ENCODE peak calls at places on chromosomes 4 and X, in nine cellular contexts. One of them, this sample, is unnamed.

GRCh38 chr4:136412708-136413107 is 1119.6 kb downstream of the PCDH18 start:
- DNase-seq in lower leg skin: no peak
- DNase-seq in omental fat pad: no peak
- DNase-seq in stimulated activated CD4-positive, alpha-beta T cell treated with anti-CD3 and anti-CD28 coated beads, Interleukin-12 subunit alpha, Interleukin-12 subunit beta, amount 100 ng/mL, for 24 hours: no peak
- DNase-seq in body of pancreas: no peak
- DNase-seq in neural crest cell: no peak
- DNase-seq in astrocyte of the spinal cord: peak
- DNase-seq in cerebellum: no peak
- DNase-seq in occipital lobe: no peak
- DNase-seq in this sample: no peak

GRCh38 chr4:103018391-103019318 is 850 bp downstream of the SLC9B1 start:
- DNase-seq in astrocyte of the spinal cord: no peak
- DNase-seq in omental fat pad: no peak
- DNase-seq in cerebellum: peak
- DNase-seq in lower leg skin: no peak
- DNase-seq in stimulated activated CD4-positive, alpha-beta T cell treated with anti-CD3 and anti-CD28 coated beads, Interleukin-12 subunit alpha, Interleukin-12 subunit beta, amount 100 ng/mL, for 24 hours: no peak
- DNase-seq in occipital lobe: no peak
- DNase-seq in body of pancreas: peak
- DNase-seq in neural crest cell: no peak
- DNase-seq in this sample: no peak

GRCh38 chrX:103453655-103454054 is 65.6 kb downstream of the RAB40A start:
- DNase-seq in occipital lobe: no peak
- DNase-seq in cerebellum: no peak
- DNase-seq in body of pancreas: no peak
- DNase-seq in neural crest cell: no peak
- DNase-seq in omental fat pad: no peak
- DNase-seq in astrocyte of the spinal cord: peak
- DNase-seq in lower leg skin: no peak
- DNase-seq in stimulated activated CD4-positive, alpha-beta T cell treated with anti-CD3 and anti-CD28 coated beads, Interleukin-12 subunit alpha, Interleukin-12 subunit beta, amount 100 ng/mL, for 24 hours: no peak
- DNase-seq in this sample: no peak

GRCh38 chr4:176761872-176762271 is 30.9 kb downstream of the VEGFC start:
- DNase-seq in occipital lobe: no peak
- DNase-seq in lower leg skin: no peak
- DNase-seq in omental fat pad: no peak
- DNase-seq in neural crest cell: no peak
- DNase-seq in cerebellum: no peak
- DNase-seq in stimulated activated CD4-positive, alpha-beta T cell treated with anti-CD3 and anti-CD28 coated beads, Interleukin-12 subunit alpha, Interleukin-12 subunit beta, amount 100 ng/mL, for 24 hours: no peak
- DNase-seq in astrocyte of the spinal cord: no peak
- DNase-seq in body of pancreas: no peak
- DNase-seq in this sample: no peak

GRCh38 chrX:29699214-29699613 is 516.1 kb upstream of the MAGEB2 start:
- DNase-seq in astrocyte of the spinal cord: no peak
- DNase-seq in omental fat pad: no peak
- DNase-seq in stimulated activated CD4-positive, alpha-beta T cell treated with anti-CD3 and anti-CD28 coated beads, Interleukin-12 subunit alpha, Interleukin-12 subunit beta, amount 100 ng/mL, for 24 hours: no peak
- DNase-seq in neural crest cell: no peak
- DNase-seq in body of pancreas: no peak
- DNase-seq in lower leg skin: no peak
- DNase-seq in occipital lobe: no peak
- DNase-seq in cerebellum: no peak
- DNase-seq in this sample: no peak

GRCh38 chr4:54067163-54067562 is 2.8 kb upstream of the CHIC2 start:
- DNase-seq in occipital lobe: no peak
- DNase-seq in astrocyte of the spinal cord: peak
- DNase-seq in cerebellum: no peak
- DNase-seq in stimulated activated CD4-positive, alpha-beta T cell treated with anti-CD3 and anti-CD28 coated beads, Interleukin-12 subunit alpha, Interleukin-12 subunit beta, amount 100 ng/mL, for 24 hours: no peak
- DNase-seq in omental fat pad: no peak
- DNase-seq in body of pancreas: peak
- DNase-seq in neural crest cell: no peak
- DNase-seq in lower leg skin: peak
- DNase-seq in this sample: peak

GRCh38 chr4:23039813-23040212 is 347.1 kb downstream of the GBA3 start:
- DNase-seq in body of pancreas: no peak
- DNase-seq in stimulated activated CD4-positive, alpha-beta T cell treated with anti-CD3 and anti-CD28 coated beads, Interleukin-12 subunit alpha, Interleukin-12 subunit beta, amount 100 ng/mL, for 24 hours: no peak
- DNase-seq in astrocyte of the spinal cord: no peak
- DNase-seq in lower leg skin: no peak
- DNase-seq in neural crest cell: no peak
- DNase-seq in omental fat pad: no peak
- DNase-seq in occipital lobe: no peak
- DNase-seq in cerebellum: no peak
- DNase-seq in this sample: no peak

GRCh38 chr4:64581422-64581821 is 172.2 kb upstream of the TECRL start:
- DNase-seq in astrocyte of the spinal cord: peak
- DNase-seq in lower leg skin: no peak
- DNase-seq in cerebellum: no peak
- DNase-seq in occipital lobe: no peak
- DNase-seq in omental fat pad: no peak
- DNase-seq in body of pancreas: peak
- DNase-seq in neural crest cell: no peak
- DNase-seq in stimulated activated CD4-positive, alpha-beta T cell treated with anti-CD3 and anti-CD28 coated beads, Interleukin-12 subunit alpha, Interleukin-12 subunit beta, amount 100 ng/mL, for 24 hours: no peak
- DNase-seq in this sample: no peak

GRCh38 chrX:118536687-118537461 is 41.3 kb downstream of the DOCK11 start:
- DNase-seq in occipital lobe: no peak
- DNase-seq in body of pancreas: no peak
- DNase-seq in cerebellum: peak
- DNase-seq in neural crest cell: no peak
- DNase-seq in omental fat pad: no peak
- DNase-seq in stimulated activated CD4-positive, alpha-beta T cell treated with anti-CD3 and anti-CD28 coated beads, Interleukin-12 subunit alpha, Interleukin-12 subunit beta, amount 100 ng/mL, for 24 hours: no peak
- DNase-seq in lower leg skin: no peak
- DNase-seq in astrocyte of the spinal cord: peak
- DNase-seq in this sample: no peak

GRCh38 chrX:47217121-47217851 is 1.2 kb upstream of the CDK16 start:
- DNase-seq in omental fat pad: no peak
- DNase-seq in neural crest cell: peak
- DNase-seq in cerebellum: no peak
- DNase-seq in occipital lobe: no peak
- DNase-seq in astrocyte of the spinal cord: no peak
- DNase-seq in lower leg skin: peak
- DNase-seq in body of pancreas: peak
- DNase-seq in stimulated activated CD4-positive, alpha-beta T cell treated with anti-CD3 and anti-CD28 coated beads, Interleukin-12 subunit alpha, Interleukin-12 subunit beta, amount 100 ng/mL, for 24 hours: no peak
- DNase-seq in this sample: no peak

GRCh38 chr4:126354784-126355183 is 1040.0 kb downstream of the FAT4 start:
- DNase-seq in occipital lobe: no peak
- DNase-seq in cerebellum: no peak
- DNase-seq in lower leg skin: no peak
- DNase-seq in body of pancreas: no peak
- DNase-seq in omental fat pad: no peak
- DNase-seq in neural crest cell: no peak
- DNase-seq in astrocyte of the spinal cord: no peak
- DNase-seq in stimulated activated CD4-positive, alpha-beta T cell treated with anti-CD3 and anti-CD28 coated beads, Interleukin-12 subunit alpha, Interleukin-12 subunit beta, amount 100 ng/mL, for 24 hours: no peak
- DNase-seq in this sample: no peak

GRCh38 chr4:77636902-77637301 is 31.3 kb downstream of the CXCL13 start:
- DNase-seq in astrocyte of the spinal cord: peak
- DNase-seq in omental fat pad: no peak
- DNase-seq in occipital lobe: no peak
- DNase-seq in body of pancreas: peak
- DNase-seq in neural crest cell: no peak
- DNase-seq in cerebellum: no peak
- DNase-seq in stimulated activated CD4-positive, alpha-beta T cell treated with anti-CD3 and anti-CD28 coated beads, Interleukin-12 subunit alpha, Interleukin-12 subunit beta, amount 100 ng/mL, for 24 hours: no peak
- DNase-seq in lower leg skin: no peak
- DNase-seq in this sample: peak

GRCh38 chr4:147547314-147548056 is 66.6 kb downstream of the EDNRA start:
- DNase-seq in lower leg skin: no peak
- DNase-seq in body of pancreas: no peak
- DNase-seq in cerebellum: no peak
- DNase-seq in stimulated activated CD4-positive, alpha-beta T cell treated with anti-CD3 and anti-CD28 coated beads, Interleukin-12 subunit alpha, Interleukin-12 subunit beta, amount 100 ng/mL, for 24 hours: no peak
- DNase-seq in omental fat pad: no peak
- DNase-seq in astrocyte of the spinal cord: peak
- DNase-seq in occipital lobe: no peak
- DNase-seq in neural crest cell: no peak
- DNase-seq in this sample: no peak

GRCh38 chr4:158676076-158676475 is 4.0 kb downstream of the ETFDH start:
- DNase-seq in stimulated activated CD4-positive, alpha-beta T cell treated with anti-CD3 and anti-CD28 coated beads, Interleukin-12 subunit alpha, Interleukin-12 subunit beta, amount 100 ng/mL, for 24 hours: no peak
- DNase-seq in astrocyte of the spinal cord: no peak
- DNase-seq in lower leg skin: no peak
- DNase-seq in body of pancreas: no peak
- DNase-seq in occipital lobe: no peak
- DNase-seq in omental fat pad: no peak
- DNase-seq in neural crest cell: no peak
- DNase-seq in cerebellum: no peak
- DNase-seq in this sample: no peak

GRCh38 chr4:54541426-54542118 is 116.2 kb upstream of the KIT start:
- DNase-seq in lower leg skin: no peak
- DNase-seq in astrocyte of the spinal cord: peak
- DNase-seq in cerebellum: no peak
- DNase-seq in occipital lobe: no peak
- DNase-seq in omental fat pad: no peak
- DNase-seq in body of pancreas: no peak
- DNase-seq in stimulated activated CD4-positive, alpha-beta T cell treated with anti-CD3 and anti-CD28 coated beads, Interleukin-12 subunit alpha, Interleukin-12 subunit beta, amount 100 ng/mL, for 24 hours: no peak
- DNase-seq in neural crest cell: no peak
- DNase-seq in this sample: no peak

GRCh38 chr4:39541987-39542632 is 14.9 kb upstream of the UGDH start:
- DNase-seq in occipital lobe: no peak
- DNase-seq in body of pancreas: peak
- DNase-seq in omental fat pad: no peak
- DNase-seq in lower leg skin: no peak
- DNase-seq in stimulated activated CD4-positive, alpha-beta T cell treated with anti-CD3 and anti-CD28 coated beads, Interleukin-12 subunit alpha, Interleukin-12 subunit beta, amount 100 ng/mL, for 24 hours: no peak
- DNase-seq in neural crest cell: no peak
- DNase-seq in cerebellum: no peak
- DNase-seq in astrocyte of the spinal cord: no peak
- DNase-seq in this sample: no peak

GRCh38 chr4:3836802-3837601 is 70.8 kb downstream of the ADRA2C start:
- DNase-seq in omental fat pad: no peak
- DNase-seq in body of pancreas: no peak
- DNase-seq in stimulated activated CD4-positive, alpha-beta T cell treated with anti-CD3 and anti-CD28 coated beads, Interleukin-12 subunit alpha, Interleukin-12 subunit beta, amount 100 ng/mL, for 24 hours: peak
- DNase-seq in neural crest cell: peak
- DNase-seq in lower leg skin: no peak
- DNase-seq in cerebellum: no peak
- DNase-seq in astrocyte of the spinal cord: no peak
- DNase-seq in occipital lobe: no peak
- DNase-seq in this sample: peak

GRCh38 chr4:145739840-145740239 is 59.9 kb downstream of the C4orf51 start:
- DNase-seq in cerebellum: no peak
- DNase-seq in body of pancreas: no peak
- DNase-seq in omental fat pad: no peak
- DNase-seq in astrocyte of the spinal cord: peak
- DNase-seq in stimulated activated CD4-positive, alpha-beta T cell treated with anti-CD3 and anti-CD28 coated beads, Interleukin-12 subunit alpha, Interleukin-12 subunit beta, amount 100 ng/mL, for 24 hours: no peak
- DNase-seq in occipital lobe: no peak
- DNase-seq in neural crest cell: no peak
- DNase-seq in lower leg skin: no peak
- DNase-seq in this sample: no peak

GRCh38 chr4:177182156-177182555 is 127.5 kb upstream of the NEIL3 start:
- DNase-seq in neural crest cell: no peak
- DNase-seq in body of pancreas: no peak
- DNase-seq in stimulated activated CD4-positive, alpha-beta T cell treated with anti-CD3 and anti-CD28 coated beads, Interleukin-12 subunit alpha, Interleukin-12 subunit beta, amount 100 ng/mL, for 24 hours: no peak
- DNase-seq in lower leg skin: no peak
- DNase-seq in occipital lobe: no peak
- DNase-seq in astrocyte of the spinal cord: no peak
- DNase-seq in cerebellum: no peak
- DNase-seq in omental fat pad: no peak
- DNase-seq in this sample: no peak

This sample was measured in aorta.